ENCODE peak calls at places on chromosomes 4 and X, in five cellular contexts. A, T, O, P and F are unnamed samples.

GRCh38 chr4:53671757-53672156 is 80.5 kb upstream of the LNX1 start:
- DNase-seq in A (no peak), T (no peak), O (no peak), P (no peak), F (no peak)

GRCh38 chr4:13888112-13888511 is 260.6 kb upstream of the BOD1L1 start:
- DNase-seq in A (no peak), T (no peak), O (no peak), P (no peak), F (no peak)

GRCh38 chr4:121822796-121823504 is 733 bp downstream of the CCNA2 start:
- DNase-seq in A (peak; percentile 24), T (no peak), O (no peak), P (no peak), F (no peak)

GRCh38 chr4:173507471-173508385 is 22.3 kb downstream of the HAND2 start:
- DNase-seq in A (no peak), T (no peak), O (no peak), P (peak; percentile 56), F (no peak)

GRCh38 chrX:16786791-16787735 is 797 bp downstream of the TXLNG start:
- DNase-seq in A (no peak), T (peak; percentile 35), O (no peak), P (no peak), F (peak; percentile 29)

GRCh38 chr4:30720656-30721352 is 635 bp downstream of the PCDH7 start:
- DNase-seq in A (no peak), T (peak; percentile 21), O (no peak), P (no peak), F (no peak)

GRCh38 chrX:119880552-119881437 is 9.2 kb downstream of the NDUFA1 start:
- DNase-seq in A (peak; percentile 61), T (no peak), O (no peak), P (no peak), F (peak; percentile 15)

GRCh38 chr4:85672116-85672515 is 197.2 kb downstream of the ARHGAP24 start:
- DNase-seq in A (no peak), T (no peak), O (no peak), P (no peak), F (no peak)

GRCh38 chrX:13911581-13911980 is 94.7 kb upstream of the GPM6B start:
- DNase-seq in A (no peak), T (no peak), O (no peak), P (no peak), F (no peak)

GRCh38 chrX:107747596-107748161 is 27.9 kb downstream of the TSC22D3 start:
- DNase-seq in A (no peak), T (no peak), O (peak; percentile 70), P (no peak), F (no peak)

GRCh38 chr4:104693601-104694201 is 199.0 kb upstream of the CXXC4 start:
- DNase-seq in A (peak; percentile 48), T (no peak), O (no peak), P (no peak), F (no peak)

GRCh38 chr4:170001688-170002267 is 24.4 kb downstream of the MFAP3L start:
- DNase-seq in A (no peak), T (no peak), O (no peak), P (no peak), F (no peak)

GRCh38 chr4:7327341-7327885 is 107.3 kb downstream of the PSAPL1 start:
- DNase-seq in A (no peak), T (no peak), O (no peak), P (no peak), F (no peak)

GRCh38 chrX:102833136-102833535 is 103.9 kb upstream of the RAB40AL start:
- DNase-seq in A (no peak), T (no peak), O (no peak), P (no peak), F (no peak)

GRCh38 chr4:87188063-87188462 is 32.4 kb downstream of the KLHL8 start:
- DNase-seq in A (no peak), T (no peak), O (no peak), P (no peak), F (no peak)

GRCh38 chrX:22081475-22082092 is 49.5 kb downstream of the PHEX start:
- DNase-seq in A (peak; percentile 73), T (peak; percentile 26), O (no peak), P (peak; percentile 59), F (no peak)

GRCh38 chrX:148771440-148771839 is 271.0 kb downstream of the AFF2 start:
- DNase-seq in A (no peak), T (no peak), O (no peak), P (no peak), F (no peak)

GRCh38 chr4:95255396-95256107 is 293.2 kb downstream of the UNC5C start:
- DNase-seq in A (no peak), T (no peak), O (no peak), P (peak; percentile 60), F (no peak)

GRCh38 chrX:132837971-132838370 is 120.5 kb downstream of the HS6ST2 start:
- DNase-seq in A (no peak), T (no peak), O (no peak), P (no peak), F (no peak)

GRCh38 chr4:140971077-140971792 is 162.0 kb downstream of the RNF150 start:
- DNase-seq in A (no peak), T (no peak), O (no peak), P (no peak), F (no peak)

GRCh38 chr4:41359069-41359769 is 102.5 kb downstream of the UCHL1 start:
- DNase-seq in A (peak; percentile 24), T (no peak), O (no peak), P (no peak), F (no peak)

GRCh38 chr4:77538144-77538543 is 67.5 kb upstream of the CXCL13 start:
- DNase-seq in A (peak; percentile 9), T (no peak), O (no peak), P (no peak), F (no peak)

GRCh38 chr4:3486556-3487270 is 23.6 kb downstream of the DOK7 start:
- DNase-seq in A (no peak), T (no peak), O (no peak), P (no peak), F (no peak)

GRCh38 chr4:17324431-17324830 is 187.5 kb downstream of the QDPR start:
- DNase-seq in A (peak; percentile 53), T (peak; percentile 16), O (no peak), P (no peak), F (no peak)

GRCh38 chrX:72142094-72142843 is 10.6 kb upstream of the RTL5 start:
- DNase-seq in A (no peak), T (no peak), O (peak; percentile 73), P (no peak), F (no peak)

GRCh38 chrX:39755152-39756032 is 342.4 kb downstream of the BCOR start:
- DNase-seq in A (peak; percentile 58), T (peak; percentile 88), O (peak; percentile 85), P (peak; percentile 93), F (no peak)

GRCh38 chrX:373641-374471 is 12.9 kb downstream of the PPP2R3B start:
- DNase-seq in A (no peak), T (no peak), O (no peak), P (no peak), F (no peak)

GRCh38 chrX:19888419-19888879 is 1.0 kb upstream of the SH3KBP1 start:
- DNase-seq in A (peak; percentile 82), T (no peak), O (peak; percentile 3), P (no peak), F (no peak)

GRCh38 chrX:29858714-29859113 is 356.6 kb upstream of the MAGEB2 start:
- DNase-seq in A (no peak), T (no peak), O (no peak), P (no peak), F (no peak)